ENCODE peak calls at places on chromosomes 11 and 22, in eight cellular contexts. U, Y, T, M, N, C, W and P are unnamed samples.

GRCh38 chr11:31106963-31107576 is 262.5 kb downstream of the DCDC1 start:
- DNase-seq in U (peak; percentile 45), Y (peak; percentile 20), T (peak; percentile 34), M (peak; percentile 93), N (peak; percentile 73), C (peak; percentile 33), W (peak; percentile 41), P (peak; percentile 33)

GRCh38 chr11:102269927-102270326 is 47.4 kb upstream of the BIRC3 start:
- DNase-seq in U (no peak), Y (no peak), T (no peak), M (no peak), N (no peak), C (no peak), W (no peak), P (peak; percentile 23)

GRCh38 chr11:117202386-117203068 is 3.4 kb downstream of the TAGLN start:
- DNase-seq in U (no peak), Y (no peak), T (no peak), M (no peak), N (no peak), C (no peak), W (no peak), P (no peak)

GRCh38 chr22:29254283-29254653 is 13.5 kb downstream of the RHBDD3 start:
- DNase-seq in U (no peak), Y (no peak), T (no peak), M (no peak), N (no peak), C (no peak), W (no peak), P (no peak)

GRCh38 chr22:17780741-17781318 is 6.6 kb upstream of the BID start:
- DNase-seq in U (no peak), Y (no peak), T (no peak), M (no peak), N (no peak), C (no peak), W (no peak), P (no peak)

GRCh38 chr11:59668188-59668949 is 468 bp downstream of the PATL1 start:
- DNase-seq in U (peak; percentile 66), Y (peak; percentile 64), T (no peak), M (peak; percentile 89), N (peak; percentile 64), C (no peak), W (no peak), P (peak; percentile 32)

GRCh38 chr11:99020324-99021225 is at the start of gene CNTN5:
- DNase-seq in U (peak; percentile 35), Y (peak; percentile 24), T (no peak), M (peak; percentile 90), N (peak; percentile 79), C (no peak), W (peak; percentile 10), P (no peak)

GRCh38 chr11:66081505-66081904 is 11.4 kb downstream of the PACS1 start:
- DNase-seq in U (peak; percentile 65), Y (peak; percentile 48), T (peak; percentile 85), M (no peak), N (peak; percentile 29), C (no peak), W (peak; percentile 43), P (peak; percentile 57)

GRCh38 chr11:70038034-70038834 is 39.9 kb upstream of the ANO1 start:
- DNase-seq in U (no peak), Y (no peak), T (no peak), M (peak; percentile 22), N (no peak), C (no peak), W (no peak), P (no peak)

GRCh38 chr11:120272303-120272702 is 32.4 kb downstream of the POU2F3 start:
- DNase-seq in U (no peak), Y (no peak), T (no peak), M (no peak), N (no peak), C (no peak), W (no peak), P (no peak)

GRCh38 chr11:12066799-12067508 is 43.4 kb upstream of the MICAL2 start:
- DNase-seq in U (peak; percentile 66), Y (no peak), T (no peak), M (peak; percentile 89), N (peak; percentile 76), C (no peak), W (no peak), P (peak; percentile 56)

GRCh38 chr11:121416909-121417567 is 35.1 kb upstream of the SORL1 start:
- DNase-seq in U (peak; percentile 93), Y (peak; percentile 28), T (peak; percentile 64), M (no peak), N (peak; percentile 71), C (no peak), W (peak; percentile 82), P (peak; percentile 76)

GRCh38 chr22:41911292-41911611 is 3.6 kb downstream of the SHISA8 start:
- DNase-seq in U (no peak), Y (no peak), T (no peak), M (no peak), N (no peak), C (no peak), W (no peak), P (no peak)

DNA sequence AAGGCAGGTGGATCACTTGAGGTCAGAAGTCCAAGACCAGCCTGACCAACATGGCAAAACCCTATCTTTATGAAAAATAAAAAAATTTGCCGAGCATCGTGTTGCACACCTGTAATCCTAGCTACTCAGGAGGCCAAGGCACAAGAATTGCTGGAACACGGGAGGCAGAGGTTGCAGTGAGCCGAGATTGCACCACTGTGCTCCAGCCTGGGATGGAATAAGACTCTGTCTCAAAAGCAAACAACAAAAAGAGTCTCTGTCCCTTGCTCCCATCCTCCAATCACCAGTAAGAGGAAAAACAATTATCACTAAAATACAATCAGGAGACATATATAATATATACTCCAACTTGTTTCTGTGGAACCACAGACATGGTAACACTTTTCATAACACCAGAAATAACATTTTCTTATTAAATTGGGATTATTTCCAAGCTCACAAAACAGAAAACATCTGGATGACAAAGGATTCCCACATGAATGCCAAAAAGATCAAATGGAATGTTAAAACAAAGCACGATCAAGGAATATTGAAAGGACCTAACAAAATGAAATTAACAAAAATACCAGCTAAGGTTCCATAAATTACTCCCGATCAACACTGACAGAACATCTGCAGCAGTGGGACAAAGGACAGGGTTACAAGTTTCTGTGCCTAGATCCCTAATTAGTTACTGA is 15.2 kb downstream of the FCHSD2 start:
- DNase-seq in U (no peak), Y (no peak), T (no peak), M (no peak), N (no peak), C (no peak), W (no peak), P (no peak)
- H3K4me3 ChIP-seq in U (no peak overlapping the region), Y (no peak overlapping the region), T (no peak overlapping the region), M (no peak overlapping the region), N (no peak overlapping the region), C (no peak overlapping the region), W (no peak overlapping the region), P (no peak overlapping the region)

DNA sequence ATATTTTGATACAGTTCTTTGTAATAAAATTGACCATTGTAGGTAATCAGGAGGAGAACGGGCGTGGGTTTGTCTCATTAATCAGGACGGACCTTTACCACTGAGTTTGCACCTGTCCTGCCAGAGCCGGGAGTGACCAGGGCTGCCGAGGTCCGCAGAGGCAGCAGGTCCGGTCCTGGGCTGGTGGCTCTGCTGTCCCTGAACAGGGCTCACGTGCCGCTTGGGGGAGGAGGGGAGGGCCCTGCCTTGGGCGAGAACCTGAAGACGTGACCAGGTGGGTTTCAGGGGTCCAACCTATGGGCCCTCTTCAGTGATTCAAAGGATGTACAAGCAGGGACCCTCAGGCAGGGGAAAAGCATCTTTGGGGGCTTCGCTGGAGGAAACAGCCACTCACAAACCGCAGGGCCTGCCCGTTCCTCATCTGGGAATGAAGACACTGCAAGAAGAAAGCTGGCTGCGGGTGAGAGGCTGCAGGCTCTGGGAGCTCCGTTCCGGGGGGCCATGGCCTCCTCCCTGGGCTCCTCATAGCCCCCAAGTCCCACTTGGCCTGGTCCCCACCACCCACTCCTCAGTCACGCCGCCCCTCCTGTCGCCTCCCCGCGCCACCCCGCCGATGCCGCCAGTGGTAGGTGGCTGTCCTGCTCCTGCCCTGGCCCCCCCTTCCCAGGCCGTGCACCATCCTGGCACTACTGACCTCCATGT is 9.2 kb downstream of the CRELD2 start:
- DNase-seq in U (no peak), Y (no peak), T (no peak), M (no peak), N (no peak), C (no peak), W (no peak), P (no peak)
- H3K4me1 ChIP-seq in U (no peaks in the 10 kb centered on the region), Y (peaks cover 38% of the 10 kb centered on the region), T (peaks cover 39% of the 10 kb centered on the region), M (no peaks in the 10 kb centered on the region), N (peaks cover 5% of the 10 kb centered on the region), C (peaks cover 11% of the 10 kb centered on the region), W (peaks cover 30% of the 10 kb centered on the region), P (no peaks in the 10 kb centered on the region)

GRCh38 chr11:118917488-118918127 is 8.1 kb downstream of the BCL9L start:
- DNase-seq in U (peak; percentile 65), Y (no peak), T (peak; percentile 71), M (peak; percentile 79), N (peak; percentile 82), C (no peak), W (no peak), P (peak; percentile 97)
- H3K4me3 ChIP-seq in U (no peak overlapping the region), Y (peak overlapping the region; percentile 57), T (peak overlapping the region; percentile 39), M (peak overlapping the region; percentile 77), N (no peak overlapping the region), C (peak overlapping the region; percentile 47), W (peak overlapping the region; percentile 95), P (no peak overlapping the region)

DNA sequence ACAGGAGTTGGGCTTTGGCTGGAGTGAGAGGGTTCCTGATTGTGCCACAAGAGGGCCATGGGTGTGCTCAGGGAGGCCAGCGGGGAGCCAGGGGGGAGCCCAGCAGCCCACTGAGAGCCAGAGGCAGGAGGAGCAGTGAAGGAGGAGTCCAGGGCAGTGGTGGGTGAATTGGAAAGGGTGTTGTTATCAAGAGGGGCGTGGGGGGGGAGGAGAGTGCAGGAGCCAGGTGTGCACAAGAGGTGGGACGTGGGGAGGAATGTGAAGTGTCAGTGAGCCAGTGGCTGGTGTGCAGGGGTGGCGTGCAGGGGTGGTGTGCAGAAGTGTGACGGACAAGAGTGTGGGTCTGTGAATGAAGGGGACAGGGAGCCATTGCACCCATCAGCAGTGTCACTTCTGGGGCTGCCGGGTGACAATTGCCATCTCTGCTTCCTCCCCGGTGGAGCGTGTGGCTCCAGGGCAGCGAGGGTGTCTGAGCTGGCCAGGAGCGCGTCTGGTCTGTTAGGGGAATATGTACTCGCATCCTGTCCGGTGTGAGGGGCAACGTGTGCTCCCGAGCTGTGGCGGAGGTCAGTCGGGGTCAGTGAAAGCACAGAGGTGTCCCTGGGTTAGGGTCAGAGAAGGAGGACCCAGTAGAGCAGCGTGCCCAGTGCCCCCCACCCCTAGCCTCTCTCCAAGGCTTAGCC is 1.7 kb downstream of the CLCF1 start:
- DNase-seq in U (no peak), Y (no peak), T (no peak), M (peak; percentile 85), N (peak; percentile 77), C (no peak), W (no peak), P (peak; percentile 46)
- H3K4me1 ChIP-seq in U (peaks cover 11% of the 10 kb centered on the region), Y (peaks cover 12% of the 10 kb centered on the region), T (peaks cover 68% of the 10 kb centered on the region), M (peaks cover 28% of the 10 kb centered on the region), N (peaks cover 75% of the 10 kb centered on the region), C (peaks cover 60% of the 10 kb centered on the region), W (peaks cover 17% of the 10 kb centered on the region), P (peaks cover 3% of the 10 kb centered on the region)